ENCODE peak calls at places on chromosomes 3 and 15, in seven cellular contexts. V is hepatocyte, S is Peyer's patch, K is progenitor cell of endocrine pancreas, N is body of pancreas, T is pancreas, J is endothelial cell of umbilical vein. X is an unnamed sample.

GRCh38 chr3:82030932-82031331 is 269.5 kb upstream of the GBE1 start:
- DNase-seq in V (no peak), S (no peak), K (no peak), N (no peak), T (no peak), J (no peak), X (no peak)

GRCh38 chr15:27798807-27799206 is 300.3 kb downstream of the OCA2 start:
- DNase-seq in V (no peak), S (no peak), K (no peak), N (no peak), T (no peak), J (no peak), X (no peak)

GRCh38 chr15:74470631-74471396 is 9.9 kb upstream of the UBL7 start:
- DNase-seq in V (no peak), S (no peak), K (no peak), N (no peak), T (no peak), J (no peak), X (no peak)

GRCh38 chr15:67030036-67030762 is 35.2 kb upstream of the SMAD3 start:
- DNase-seq in V (peak), S (peak), K (no peak), N (no peak), T (no peak), J (no peak), X (no peak)

GRCh38 chr15:76169013-76169412 is 109.2 kb downstream of the TMEM266 start:
- DNase-seq in V (no peak), S (no peak), K (no peak), N (no peak), T (no peak), J (no peak), X (no peak)

GRCh38 chr15:74134387-74135027 is 4.1 kb downstream of the ISLR2 start:
- DNase-seq in V (peak), S (peak), K (no peak), N (peak), T (peak), J (peak), X (no peak)

GRCh38 chr3:105502333-105502732 is 135.6 kb downstream of the ALCAM start:
- DNase-seq in V (no peak), S (no peak), K (no peak), N (no peak), T (no peak), J (no peak), X (no peak)

GRCh38 chr3:74651239-74651638 is 36.8 kb upstream of the CNTN3 start:
- DNase-seq in V (peak), S (no peak), K (no peak), N (no peak), T (no peak), J (no peak), X (no peak)

GRCh38 chr3:105139851-105140560 is 226.7 kb upstream of the ALCAM start:
- DNase-seq in V (no peak), S (no peak), K (no peak), N (no peak), T (no peak), J (no peak), X (no peak)

GRCh38 chr15:89400121-89400996 is 65.7 kb upstream of the POLG start:
- DNase-seq in V (no peak), S (no peak), K (no peak), N (no peak), T (no peak), J (no peak), X (no peak)

GRCh38 chr3:11969986-11970385 is 34.2 kb upstream of the SYN2 start:
- DNase-seq in V (no peak), S (no peak), K (no peak), N (no peak), T (no peak), J (no peak), X (no peak)

GRCh38 chr3:106275592-106275991 is 406.8 kb upstream of the CBLB start:
- DNase-seq in V (no peak), S (no peak), K (no peak), N (no peak), T (no peak), J (no peak), X (no peak)

DNA sequence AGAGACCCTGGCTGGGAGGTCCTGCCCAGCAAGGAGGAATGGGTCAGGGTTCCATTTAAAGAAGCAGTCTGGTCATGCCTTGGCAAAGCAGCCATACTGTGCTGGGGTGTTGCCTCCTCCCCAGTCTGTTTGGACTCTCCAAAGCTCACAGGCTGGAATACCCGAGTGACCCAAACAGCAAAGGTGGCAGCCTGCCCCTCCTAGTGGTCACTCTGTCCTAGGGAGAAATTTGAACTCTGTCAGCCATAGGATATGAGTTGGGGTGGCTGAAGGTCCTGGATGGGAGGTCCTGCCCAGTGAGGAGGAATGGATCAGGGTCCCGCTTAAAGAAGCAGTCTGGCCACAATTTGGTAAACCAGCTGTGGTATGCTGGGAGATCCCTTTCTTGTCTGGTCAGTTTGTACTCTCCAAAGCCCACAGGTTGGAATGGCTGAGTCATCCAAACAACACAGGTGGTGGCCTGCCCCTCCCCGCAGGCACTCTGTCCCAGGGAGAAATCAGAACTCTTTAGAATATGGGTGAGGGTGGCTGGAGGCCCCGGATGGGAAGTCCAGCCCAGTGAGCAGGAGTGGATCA is 45.0 kb downstream of the CCR1 start:
- DNase-seq in V (peak), S (no peak), K (no peak), N (no peak), T (no peak), J (no peak), X (no peak)
- TF ChIP-seq CTCF in V (no peak), S (no peak), K (peak), N (no peak), T (no peak), J (no peak), X (no peak)

GRCh38 chr15:28978011-28978378 is 92.2 kb downstream of the APBA2 start:
- DNase-seq in V (no peak), S (no peak), K (no peak), N (no peak), T (no peak), J (no peak), X (no peak)

GRCh38 chr15:28974142-28974541 is 88.4 kb downstream of the APBA2 start:
- DNase-seq in V (no peak), S (peak), K (no peak), N (no peak), T (no peak), J (no peak), X (no peak)

GRCh38 chr15:28978661-28979060 is 92.9 kb downstream of the APBA2 start:
- DNase-seq in V (no peak), S (no peak), K (no peak), N (no peak), T (no peak), J (no peak), X (no peak)

GRCh38 chr15:28977377-28978010 is 91.7 kb downstream of the APBA2 start:
- DNase-seq in V (peak), S (no peak), K (no peak), N (no peak), T (no peak), J (peak), X (peak)

DNA sequence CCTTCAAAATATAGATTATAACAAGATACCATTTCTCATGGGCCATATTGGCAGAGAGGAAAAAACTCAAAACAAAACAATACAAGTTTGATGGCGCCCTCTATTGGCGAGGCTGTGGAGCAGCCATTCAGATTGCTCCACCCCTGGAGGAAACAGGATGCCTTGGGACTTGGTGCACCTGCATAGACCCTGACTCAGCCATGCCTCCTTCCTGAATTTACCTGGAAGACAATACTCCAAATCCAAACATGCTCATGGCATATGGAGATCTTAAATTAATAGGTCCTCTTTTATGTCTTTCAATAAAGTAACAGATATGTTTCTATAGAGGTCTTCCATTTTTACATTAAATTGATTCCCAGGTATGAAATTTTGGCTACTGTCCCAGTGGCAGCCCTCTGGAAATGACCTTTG is 90.0 kb downstream of the APBA2 start:
- DNase-seq in V (peak), S (peak), K (no peak), N (peak), T (peak), J (peak), X (no peak)
- TF ChIP-seq CTCF in V (peak), S (peak), K (peak), N (peak), T (peak), J (peak), X (peak)

GRCh38 chr3:194633349-194634004 is at the start of gene TMEM44:
- DNase-seq in V (peak), S (peak), K (peak), N (peak), T (peak), J (peak), X (peak)
- TF ChIP-seq CTCF in V (peak), S (peak), K (peak), N (peak), T (peak), J (peak), X (peak)

DNA sequence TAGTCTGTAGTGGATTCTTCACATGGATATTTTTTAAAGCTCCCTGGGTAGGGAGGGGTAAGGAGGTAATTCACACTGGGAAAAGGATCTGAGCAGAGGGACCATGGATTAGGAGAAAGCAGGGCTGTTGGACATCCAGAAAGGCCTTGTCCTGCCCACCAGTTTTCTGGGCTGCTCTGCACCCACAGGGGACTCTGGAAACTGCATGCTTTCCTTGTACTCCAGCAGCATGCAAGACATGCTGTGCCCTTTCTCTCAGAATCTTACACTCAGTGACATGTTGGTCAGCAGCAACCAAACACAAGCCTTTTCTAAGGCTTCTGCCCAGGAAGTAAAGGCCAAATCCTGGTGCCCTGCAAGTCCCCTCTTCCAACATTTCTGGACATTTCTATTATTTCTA is 2.5 kb upstream of the FBN1 start:
- DNase-seq in V (no peak), S (no peak), K (no peak), N (no peak), T (no peak), J (no peak), X (no peak)
- TF ChIP-seq CTCF in V (peak), S (no peak), K (peak), N (no peak), T (no peak), J (peak), X (peak)

DNA sequence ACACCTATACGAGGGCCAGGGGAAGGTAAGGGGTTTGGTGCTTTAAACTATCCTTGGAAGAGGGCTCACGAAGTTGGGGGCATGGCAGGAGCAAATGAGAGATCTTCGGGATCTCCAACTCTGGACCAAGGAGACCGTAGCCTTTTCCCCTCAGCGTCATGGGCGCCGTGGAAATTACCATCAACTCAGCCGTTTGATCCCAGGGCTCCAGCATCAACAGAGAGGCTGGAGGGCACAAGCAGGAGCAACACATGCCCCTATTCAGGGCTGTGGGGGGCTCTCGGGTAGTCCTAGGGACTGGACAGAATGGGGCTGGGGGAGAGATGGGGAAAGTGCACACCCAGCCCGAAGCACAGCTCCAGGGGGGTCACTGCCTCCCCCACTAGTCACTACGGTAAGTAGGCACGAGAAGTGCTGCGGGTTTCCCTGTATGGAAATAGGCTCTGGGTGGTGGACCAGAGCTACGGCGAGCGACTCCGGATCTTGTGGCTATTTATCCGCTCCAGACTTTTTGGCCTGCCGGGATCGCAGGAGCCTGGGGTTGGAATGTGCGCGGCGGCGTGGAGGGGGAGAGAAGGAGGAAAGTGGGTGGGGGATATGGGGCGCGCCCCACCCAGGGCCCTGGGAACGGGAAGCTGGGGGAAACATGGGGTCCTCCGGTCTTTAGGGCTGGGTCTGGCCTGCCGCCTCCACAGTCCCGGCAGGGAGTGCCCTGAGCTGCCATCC is 539 bp upstream of the LAMB2 start:
- DNase-seq in V (peak), S (peak), K (peak), N (peak), T (peak), J (peak), X (peak)
- TF ChIP-seq CTCF in V (no peak), S (no peak), K (no peak), N (no peak), T (no peak), J (no peak), X (no peak)

DNA sequence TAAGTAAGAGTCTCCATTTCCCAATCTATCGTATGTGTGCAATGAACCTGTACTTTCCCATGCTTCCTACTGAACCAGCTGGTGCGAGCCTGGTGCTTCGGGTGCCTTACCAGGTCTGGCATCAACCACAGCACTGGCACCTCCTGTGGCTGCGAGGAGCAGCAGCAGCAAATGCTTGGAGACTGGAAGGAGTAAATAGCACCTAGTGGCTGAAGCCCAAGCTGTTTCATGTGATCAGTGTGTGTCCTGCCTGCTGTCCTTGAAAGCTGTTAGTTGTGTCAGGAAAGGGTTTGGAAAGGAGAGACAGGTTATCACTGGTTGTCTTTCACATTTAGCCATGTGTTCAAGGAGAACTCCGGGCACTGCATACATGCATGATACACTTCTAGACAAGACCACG is 31.8 kb downstream of the PCOLCE2 start:
- DNase-seq in V (peak), S (no peak), K (no peak), N (peak), T (peak), J (no peak), X (no peak)
- TF ChIP-seq CTCF in V (no peak), S (no peak), K (peak), N (peak), T (peak), J (no peak), X (no peak)

GRCh38 chr3:16247282-16248058 is 17.3 kb downstream of the DPH3 start:
- DNase-seq in V (peak), S (peak), K (peak), N (peak), T (peak), J (peak), X (peak)
- TF ChIP-seq CTCF in V (peak), S (peak), K (peak), N (peak), T (peak), J (peak), X (peak)

GRCh38 chr3:64594129-64594528 is 93.7 kb downstream of the ADAMTS9 start:
- DNase-seq in V (no peak), S (no peak), K (no peak), N (no peak), T (no peak), J (no peak), X (no peak)

GRCh38 chr3:64595253-64595694 is 92.5 kb downstream of the ADAMTS9 start:
- DNase-seq in V (peak), S (no peak), K (no peak), N (no peak), T (no peak), J (peak), X (no peak)

GRCh38 chr3:64588381-64588780 is 99.4 kb downstream of the ADAMTS9 start:
- DNase-seq in V (no peak), S (no peak), K (no peak), N (no peak), T (no peak), J (no peak), X (no peak)

GRCh38 chr3:64591606-64592005 is 96.2 kb downstream of the ADAMTS9 start:
- DNase-seq in V (no peak), S (no peak), K (no peak), N (no peak), T (no peak), J (no peak), X (no peak)

DNA sequence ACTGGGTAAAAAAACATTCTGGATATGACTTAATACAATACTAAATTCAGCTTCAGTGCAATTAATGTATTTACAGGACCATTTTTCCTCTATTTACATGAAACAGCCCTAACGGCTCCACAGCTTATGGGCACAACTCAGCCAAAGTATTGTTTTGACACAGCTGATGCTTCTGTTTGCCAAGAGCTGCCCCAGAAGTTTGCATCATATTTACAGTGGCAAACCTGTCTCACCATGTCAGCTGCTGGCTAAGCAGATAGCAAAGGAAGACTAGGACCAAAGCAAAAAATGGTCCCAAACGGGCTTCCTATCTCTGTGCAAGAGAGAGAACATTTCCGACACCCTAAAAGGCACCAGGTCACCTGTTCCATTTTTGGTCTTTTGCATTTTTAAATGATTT is 94.5 kb downstream of the ADAMTS9 start:
- DNase-seq in V (no peak), S (no peak), K (no peak), N (no peak), T (no peak), J (no peak), X (no peak)
- TF ChIP-seq CTCF in V (no peak), S (no peak), K (no peak), N (no peak), T (no peak), J (no peak), X (no peak)